ENCODE peak calls at places on chromosomes 4 and X, in five cellular contexts. M is left ventricle myocardium inferior, L is caudate nucleus, K is mammary epithelial cell, Q is lung. Y is an unnamed sample.

GRCh38 chr4:15771419-15772058 is 6.6 kb upstream of the CD38 start:
- DNase-seq in K (no peak), M (no peak), L (no peak), Q (no peak), Y (no peak)

GRCh38 chr4:71635094-71635493 is 148.8 kb downstream of the GC start:
- DNase-seq in Q (no peak), K (no peak), L (no peak), M (no peak), Y (peak)

GRCh38 chr4:3302786-3303444 is 10.1 kb downstream of the RGS12 start:
- DNase-seq in Q (no peak), L (no peak), K (no peak), M (no peak), Y (no peak)

GRCh38 chr4:80112236-80112635 is 39.2 kb upstream of the ANTXR2 start:
- DNase-seq in K (no peak), M (peak), L (no peak), Q (no peak), Y (no peak)

GRCh38 chrX:20670611-20671010 is 403.9 kb upstream of the RPS6KA3 start:
- DNase-seq in K (no peak), M (no peak), Q (no peak), L (no peak), Y (no peak)

GRCh38 chr4:126071346-126072333 is 756.9 kb downstream of the FAT4 start:
- DNase-seq in K (peak), Q (peak), M (no peak), L (no peak), Y (no peak)

GRCh38 chr4:161188578-161188977 is 975.2 kb downstream of the FSTL5 start:
- DNase-seq in K (no peak), L (no peak), Q (no peak), M (no peak), Y (peak)

GRCh38 chrX:153900806-153901752 is 3.4 kb upstream of the AVPR2 start:
- DNase-seq in K (peak), Q (peak), L (no peak), M (peak), Y (peak)

GRCh38 chr4:22474636-22475310 is 41.1 kb downstream of the ADGRA3 start:
- DNase-seq in Q (no peak), M (no peak), L (no peak), K (peak), Y (no peak)

GRCh38 chrX:21725498-21725897 is 32.4 kb downstream of the SMPX start:
- DNase-seq in Q (no peak), L (no peak), M (no peak), K (peak), Y (peak)

DNA sequence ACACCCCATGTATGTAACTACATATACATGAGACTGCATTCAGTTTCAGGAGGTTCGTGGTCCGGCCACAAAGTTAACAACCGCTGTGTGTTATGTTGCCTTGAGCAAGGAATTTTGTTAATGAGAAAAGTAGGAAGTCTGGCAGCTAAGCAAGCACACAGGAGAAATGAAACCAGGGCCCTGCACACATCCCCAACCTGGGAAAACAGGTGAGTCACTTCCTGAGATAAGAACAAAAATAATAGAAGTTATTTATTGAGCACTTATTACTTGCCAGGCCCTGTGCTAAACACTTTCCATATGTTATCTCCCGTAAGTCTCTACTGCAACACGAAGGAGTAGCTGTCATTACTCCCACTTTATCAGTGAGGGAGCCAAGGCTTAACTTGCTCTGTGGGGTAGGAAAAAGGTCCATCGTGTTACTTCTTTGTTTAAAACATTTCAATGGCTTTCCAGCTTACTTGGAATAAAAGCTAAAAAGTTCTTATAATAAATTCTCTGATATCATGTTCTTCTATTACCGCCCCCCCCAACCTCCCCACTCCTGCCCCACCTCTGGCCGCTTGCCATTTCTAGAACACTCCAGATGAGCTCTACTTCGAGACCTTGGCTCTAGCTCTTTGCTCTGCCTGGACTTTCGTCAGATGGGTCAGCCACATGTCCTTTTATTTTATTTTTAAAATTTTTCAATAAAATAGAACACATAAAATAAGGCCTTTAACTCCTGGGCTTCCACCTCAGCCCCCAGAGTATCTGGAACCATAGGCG is 36.2 kb upstream of the PLAC8 start:
- DNase-seq in L (no peak), M (no peak), K (peak), Q (no peak), Y (no peak)
- H3K27ac ChIP-seq in L (no peak), M (peak), K (no peak), Q (peak), Y (no peak)

DNA sequence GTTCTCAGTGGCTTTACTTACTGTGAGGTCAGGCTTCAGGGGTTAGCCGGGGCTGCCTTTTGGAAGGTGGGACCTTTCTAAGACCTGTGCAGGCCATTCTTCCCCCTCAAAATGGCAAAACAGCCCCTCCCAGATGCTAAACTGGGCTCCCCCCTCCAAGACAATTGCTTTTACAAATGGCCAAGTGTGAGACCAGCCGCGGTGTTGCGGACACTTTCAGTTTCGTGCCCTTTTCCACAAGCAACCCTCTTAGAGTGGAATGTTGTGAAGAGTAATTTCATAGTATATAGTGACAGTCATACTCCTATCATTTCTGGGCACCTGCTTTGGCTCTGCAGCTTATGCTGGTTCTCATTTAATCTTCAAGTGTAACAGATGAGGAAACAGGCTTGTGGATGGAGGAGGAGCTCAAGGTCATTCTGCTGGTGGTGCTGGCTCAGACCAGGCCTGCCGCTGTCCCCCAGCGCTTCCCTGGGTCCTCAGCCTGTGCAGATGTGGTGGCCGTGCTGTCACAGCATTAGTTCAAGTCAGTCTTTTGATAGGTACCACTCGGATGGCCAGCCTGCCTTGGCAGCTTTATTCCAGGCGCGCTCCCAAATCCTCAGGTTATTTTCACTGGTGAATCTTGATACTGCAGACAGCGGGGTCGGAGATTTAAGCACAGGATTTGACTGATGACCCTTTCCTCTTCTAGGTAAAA is 55.0 kb upstream of the TADA2B start:
- DNase-seq in Q (no peak), M (no peak), L (no peak), K (no peak), Y (no peak)
- H3K27ac ChIP-seq in Q (peak), M (peak), L (no peak), K (peak), Y (peak)

GRCh38 chr4:90317785-90318184 is 190.6 kb downstream of the CCSER1 start:
- DNase-seq in L (no peak), M (no peak), Q (no peak), K (peak), Y (no peak)
- H3K27ac ChIP-seq in L (no peak), M (no peak), Q (no peak), K (peak), Y (no peak)

GRCh38 chr4:6811165-6811564 is 28.6 kb downstream of the KIAA0232 start:
- DNase-seq in Q (no peak), K (no peak), M (no peak), L (no peak), Y (no peak)

GRCh38 chr4:6806924-6807676 is 24.6 kb downstream of the KIAA0232 start:
- DNase-seq in L (no peak), M (no peak), K (no peak), Q (no peak), Y (no peak)

GRCh38 chr4:6804082-6804752 is 21.7 kb downstream of the KIAA0232 start:
- DNase-seq in Q (no peak), M (no peak), K (no peak), L (no peak), Y (no peak)

GRCh38 chr4:6803246-6803645 is 20.7 kb downstream of the KIAA0232 start:
- DNase-seq in Q (no peak), K (no peak), M (no peak), L (no peak), Y (no peak)

DNA sequence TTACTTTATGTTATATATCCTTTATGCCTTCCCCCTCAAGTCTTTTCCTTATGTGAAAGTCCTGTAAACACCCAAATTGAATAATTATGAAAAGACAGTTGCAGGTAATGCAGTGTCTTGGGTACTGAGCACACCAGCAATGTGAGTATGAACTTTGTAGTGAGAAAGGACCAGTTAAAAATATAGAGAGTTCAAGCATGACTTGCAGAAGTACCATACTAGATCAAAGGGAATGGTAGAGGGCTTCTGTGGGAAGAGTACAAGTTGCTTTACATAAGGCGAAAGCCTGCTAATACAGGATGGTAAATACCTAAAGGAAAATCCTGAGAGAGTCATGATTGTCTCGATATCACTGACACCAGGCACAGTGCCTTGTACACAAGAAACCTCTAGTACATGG is 25.7 kb downstream of the KIAA0232 start:
- DNase-seq in K (no peak), M (no peak), L (no peak), Q (no peak), Y (no peak)
- H3K27ac ChIP-seq in K (no peak), M (peak), L (no peak), Q (no peak), Y (no peak)

DNA sequence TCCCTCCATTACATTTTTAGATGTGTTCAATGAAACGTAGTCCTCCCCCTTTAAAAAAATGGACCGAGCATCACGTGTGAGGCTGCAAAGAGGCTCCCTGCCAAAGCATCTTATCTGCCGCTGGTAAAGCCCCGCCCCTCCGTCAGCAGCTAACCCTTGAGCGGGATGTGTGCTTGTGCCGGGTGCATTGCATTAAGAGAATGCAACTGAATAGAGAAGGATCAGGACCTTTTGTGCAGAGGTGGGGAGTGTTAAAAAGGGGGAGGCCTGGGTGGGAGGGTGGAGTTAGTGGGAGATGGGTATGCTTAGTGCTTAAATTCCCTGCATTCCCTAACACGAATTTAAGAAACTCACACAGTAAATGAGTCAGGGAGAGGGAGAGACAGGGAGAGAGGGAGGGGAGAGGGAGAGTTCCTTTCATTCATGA is 66.0 kb downstream of the TBL1X start:
- DNase-seq in M (peak), K (peak), Q (peak), L (no peak), Y (peak)
- H3K27ac ChIP-seq in M (no peak), K (no peak), Q (no peak), L (no peak), Y (peak)

GRCh38 chr4:153655004-153655541 is 29.0 kb upstream of the TLR2 start:
- DNase-seq in M (no peak), Q (no peak), K (no peak), L (no peak), Y (no peak)
- H3K27ac ChIP-seq in M (peak), Q (no peak), K (no peak), L (peak), Y (no peak)

GRCh38 chr4:41052287-41052686 is 162.1 kb downstream of the APBB2 start:
- DNase-seq in L (no peak), M (no peak), Q (no peak), K (no peak), Y (no peak)

GRCh38 chr4:41050116-41050515 is 164.2 kb downstream of the APBB2 start:
- DNase-seq in Q (no peak), K (no peak), L (no peak), M (no peak), Y (no peak)

DNA sequence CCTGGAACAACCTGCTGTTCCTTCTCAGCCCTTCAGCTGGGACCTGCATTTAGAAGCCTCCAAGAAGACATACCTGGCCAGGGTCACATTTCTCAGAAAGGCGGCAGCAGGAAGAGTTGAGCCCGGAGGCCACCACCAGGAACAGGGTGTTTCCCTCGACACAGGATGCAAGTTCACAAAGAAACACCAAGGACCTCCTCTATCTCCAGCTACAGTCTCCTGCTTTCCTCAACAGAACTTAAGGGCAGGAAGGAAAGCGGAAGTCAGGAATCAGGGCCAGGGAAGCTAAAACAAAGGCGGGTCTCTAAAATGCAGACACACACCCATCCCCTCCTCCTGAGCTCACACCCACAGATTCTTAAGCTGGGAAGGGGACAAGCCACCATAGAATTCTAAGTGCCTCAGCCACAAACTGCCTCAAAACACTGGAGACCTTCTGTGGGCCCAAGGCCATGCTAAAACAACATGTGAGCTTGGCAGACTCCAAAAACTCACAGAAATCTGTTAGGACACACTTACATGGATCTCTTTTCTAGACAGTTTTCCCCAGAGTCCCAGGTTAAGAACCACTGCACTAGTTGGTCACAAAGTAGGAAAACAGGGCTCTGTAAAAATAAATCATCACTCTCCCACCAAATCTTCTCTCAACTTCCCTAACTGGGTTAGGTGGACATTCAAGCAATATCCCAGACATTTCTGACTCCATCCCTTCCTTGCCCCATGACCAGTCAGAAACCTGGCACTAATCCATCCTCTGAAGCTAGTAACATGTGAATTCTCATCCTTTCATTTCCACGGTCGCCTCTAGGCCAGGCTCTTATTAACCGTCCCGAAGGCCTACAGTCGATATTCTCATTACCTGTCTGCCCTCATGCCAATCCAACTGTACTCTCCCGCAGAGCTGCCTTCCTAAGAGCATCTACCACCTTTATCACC is 163.2 kb downstream of the APBB2 start:
- DNase-seq in M (peak), K (no peak), Q (no peak), L (no peak), Y (no peak)
- H3K27ac ChIP-seq in M (peak), K (no peak), Q (peak), L (peak), Y (no peak)